ENCODE peak calls at places on chromosome 16, in four cellular contexts. One of them, this sample, is unnamed.

GRCh38 chr16:83215417-83216001 is 588.7 kb downstream of the CDH13 start:
- ATAC-seq in RWPE2: no peak
- ATAC-seq in psoas muscle: no peak
- ATAC-seq in omental fat pad: no peak
- ATAC-seq in this sample: no peak

GRCh38 chr16:87653234-87653633 is 50.9 kb downstream of the JPH3 start:
- ATAC-seq in RWPE2: peak
- ATAC-seq in psoas muscle: no peak
- ATAC-seq in omental fat pad: no peak
- ATAC-seq in this sample: peak

GRCh38 chr16:29898786-29899515 is 399 bp downstream of the SEZ6L2 start:
- ATAC-seq in RWPE2: peak
- ATAC-seq in psoas muscle: no peak
- ATAC-seq in omental fat pad: peak
- ATAC-seq in this sample: peak

GRCh38 chr16:81873843-81874752 is 95.0 kb downstream of the PLCG2 start:
- ATAC-seq in RWPE2: peak
- ATAC-seq in psoas muscle: no peak
- ATAC-seq in omental fat pad: no peak
- ATAC-seq in this sample: peak

GRCh38 chr16:20920091-20920490 is 19.5 kb downstream of the LYRM1 start:
- ATAC-seq in RWPE2: no peak
- ATAC-seq in psoas muscle: no peak
- ATAC-seq in omental fat pad: no peak
- ATAC-seq in this sample: no peak

GRCh38 chr16:90044111-90044551 is 24.9 kb upstream of the DBNDD1 start:
- ATAC-seq in RWPE2: peak
- ATAC-seq in psoas muscle: no peak
- ATAC-seq in omental fat pad: no peak
- ATAC-seq in this sample: no peak

GRCh38 chr16:84423416-84423837 is 55.1 kb downstream of the ATP2C2 start:
- ATAC-seq in RWPE2: peak
- ATAC-seq in psoas muscle: no peak
- ATAC-seq in omental fat pad: no peak
- ATAC-seq in this sample: peak

GRCh38 chr16:48438414-48438813 is 53.2 kb upstream of the SIAH1 start:
- ATAC-seq in RWPE2: peak
- ATAC-seq in psoas muscle: no peak
- ATAC-seq in omental fat pad: no peak
- ATAC-seq in this sample: no peak

GRCh38 chr16:87706278-87707000 is 59.3 kb downstream of the KLHDC4 start:
- ATAC-seq in RWPE2: no peak
- ATAC-seq in psoas muscle: no peak
- ATAC-seq in omental fat pad: no peak
- ATAC-seq in this sample: no peak

GRCh38 chr16:89069920-89070319 is 23.7 kb upstream of the ACSF3 start:
- ATAC-seq in RWPE2: no peak
- ATAC-seq in psoas muscle: no peak
- ATAC-seq in omental fat pad: no peak
- ATAC-seq in this sample: no peak

GRCh38 chr16:83813818-83814653 is 6.3 kb downstream of the HSBP1 start:
- ATAC-seq in RWPE2: peak
- ATAC-seq in psoas muscle: peak
- ATAC-seq in omental fat pad: peak
- ATAC-seq in this sample: peak

This sample was measured in SK-N-SH treated with all-trans-retinoic acid at 6 μM for 48 hours.